ENCODE peak calls at places on chromosomes 13 and 19, in seven cellular contexts. A is ascending aorta, D is ovary, M is astrocyte of the spinal cord, O is fibroblast of lung, C is WERI-Rb-1, N is AG04450. E is an unnamed sample.

GRCh38 chr19:15108145-15108844 is 1.1 kb downstream of the SYDE1 start:
- DNase-seq in A (no peak), D (no peak), M (peak; percentile 6), O (no peak), C (no peak), N (no peak), E (peak; percentile 4)

GRCh38 chr13:79246575-79246949 is 159.5 kb downstream of the RBM26 start:
- DNase-seq in A (no peak), D (no peak), M (no peak), O (no peak), C (no peak), N (no peak), E (no peak)

GRCh38 chr19:14563989-14564650 is 7.7 kb downstream of the NDUFB7 start:
- DNase-seq in A (no peak), D (no peak), M (peak; percentile 9), O (no peak), C (peak; percentile 83), N (no peak), E (peak; percentile 33)

GRCh38 chr13:109718726-109719125 is 67.7 kb downstream of the IRS2 start:
- DNase-seq in A (no peak), D (no peak), M (no peak), O (no peak), C (no peak), N (no peak), E (no peak)

GRCh38 chr13:35984776-35985453 is 146.3 kb downstream of the DCLK1 start:
- DNase-seq in A (no peak), D (no peak), M (no peak), O (no peak), C (no peak), N (no peak), E (no peak)

GRCh38 chr13:78604782-78605611 is 1.6 kb upstream of the POU4F1 start:
- DNase-seq in A (no peak), D (no peak), M (no peak), O (no peak), C (no peak), N (no peak), E (no peak)

GRCh38 chr19:33285441-33285927 is 16.9 kb downstream of the CEBPA start:
- DNase-seq in A (no peak), D (no peak), M (no peak), O (no peak), C (no peak), N (no peak), E (no peak)

GRCh38 chr19:28990522-28990921 is 222.4 kb downstream of the UQCRFS1 start:
- DNase-seq in A (no peak), D (no peak), M (no peak), O (no peak), C (no peak), N (no peak), E (no peak)

GRCh38 chr19:30520735-30521479 is 148.7 kb downstream of the ZNF536 start:
- DNase-seq in A (no peak), D (no peak), M (no peak), O (no peak), C (no peak), N (no peak), E (no peak)

GRCh38 chr19:50659318-50660082 is 10.3 kb downstream of the C19orf81 start:
- DNase-seq in A (no peak), D (no peak), M (no peak), O (no peak), C (no peak), N (no peak), E (no peak)

GRCh38 chr19:8890260-8890659 is 58.1 kb downstream of the MBD3L1 start:
- DNase-seq in A (no peak), D (no peak), M (no peak), O (no peak), C (no peak), N (no peak), E (no peak)

GRCh38 chr13:112885782-112886268 is 83.2 kb upstream of the MCF2L start:
- DNase-seq in A (peak; percentile 73), D (peak; percentile 59), M (peak; percentile 86), O (peak; percentile 88), C (peak; percentile 100), N (peak; percentile 68), E (peak; percentile 84)

GRCh38 chr13:93227280-93227905 is 786 bp downstream of the GPC6 start:
- DNase-seq in A (no peak), D (peak; percentile 48), M (peak; percentile 80), O (peak; percentile 64), C (peak; percentile 77), N (no peak), E (peak; percentile 65)

GRCh38 chr13:75829874-75830273 is 193.7 kb downstream of the LMO7 start:
- DNase-seq in A (no peak), D (no peak), M (no peak), O (peak; percentile 54), C (no peak), N (no peak), E (no peak)

GRCh38 chr13:42039946-42040729 is 8.3 kb upstream of the DGKH start:
- DNase-seq in A (peak; percentile 95), D (peak; percentile 92), M (peak; percentile 85), O (peak; percentile 87), C (peak; percentile 80), N (peak; percentile 69), E (peak; percentile 90)

GRCh38 chr19:3577741-3578344 is 5.1 kb downstream of the HMG20B start:
- DNase-seq in A (no peak), D (no peak), M (no peak), O (no peak), C (no peak), N (no peak), E (no peak)

GRCh38 chr13:49272296-49272695 is 24.6 kb downstream of the CDADC1 start:
- DNase-seq in A (no peak), D (no peak), M (no peak), O (no peak), C (no peak), N (no peak), E (no peak)

GRCh38 chr13:105979586-105979985 is 555.9 kb downstream of the EFNB2 start:
- DNase-seq in A (no peak), D (no peak), M (no peak), O (no peak), C (peak; percentile 67), N (no peak), E (peak; percentile 34)

GRCh38 chr13:105979131-105979530 is 556.3 kb downstream of the EFNB2 start:
- DNase-seq in A (no peak), D (no peak), M (no peak), O (no peak), C (no peak), N (no peak), E (no peak)

GRCh38 chr13:105984236-105984635 is 551.2 kb downstream of the EFNB2 start:
- DNase-seq in A (no peak), D (no peak), M (no peak), O (no peak), C (no peak), N (no peak), E (no peak)

GRCh38 chr13:105982219-105982618 is 553.2 kb downstream of the EFNB2 start:
- DNase-seq in A (no peak), D (no peak), M (no peak), O (no peak), C (peak; percentile 49), N (no peak), E (no peak)
- TF ChIP-seq CTCF in A (no peak), D (no peak), M (no peak), O (no peak), C (peak; percentile 43), N (no peak), E (peak; percentile 10)

GRCh38 chr13:47139519-47139918 is 242.7 kb upstream of the HTR2A start:
- DNase-seq in A (no peak), D (no peak), M (no peak), O (no peak), C (no peak), N (no peak), E (no peak)
- H3K4me3 ChIP-seq in A (no peak overlapping the region), D (no peak overlapping the region), M (no peak overlapping the region), O (no peak overlapping the region), C (no peak overlapping the region), N (no peak overlapping the region), E (no peak overlapping the region)

DNA sequence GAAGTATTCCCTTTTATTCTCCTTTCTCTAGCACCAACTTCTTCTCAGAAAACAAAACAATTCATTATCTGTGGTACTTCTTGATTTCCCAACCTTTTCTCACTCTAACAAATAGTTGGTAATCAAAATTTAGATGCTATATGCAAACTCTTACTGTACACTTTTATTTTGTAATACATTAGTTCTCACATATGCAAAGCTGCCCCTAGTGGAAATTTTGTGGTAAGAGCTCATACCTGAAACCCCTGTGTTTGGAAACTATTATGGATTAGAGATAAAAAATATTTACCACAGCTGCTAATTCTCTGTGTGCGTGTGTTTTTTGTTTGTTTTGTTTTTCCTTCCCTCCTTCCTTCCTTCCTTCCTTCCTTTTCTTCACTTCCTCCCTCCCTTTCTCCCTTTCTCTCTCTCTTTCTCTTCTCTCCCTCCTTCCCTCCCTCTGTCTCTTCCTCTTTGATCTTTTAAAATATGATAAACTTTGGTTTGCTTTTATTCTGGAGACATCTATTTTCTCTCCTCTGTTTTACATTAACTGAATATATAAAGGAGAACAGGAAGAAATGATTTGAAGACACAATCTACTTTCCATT is 537.4 kb downstream of the SLITRK6 start:
- DNase-seq in A (no peak), D (no peak), M (peak; percentile 15), O (no peak), C (no peak), N (no peak), E (peak; percentile 57)
- TF ChIP-seq CTCF in A (no peak), D (no peak), M (peak; percentile 51), O (peak; percentile 59), C (peak; percentile 43), N (peak; percentile 65), E (peak; percentile 69)

GRCh38 chr19:52492201-52492960 is 35.1 kb upstream of the ZNF808 start:
- DNase-seq in A (no peak), D (no peak), M (no peak), O (no peak), C (no peak), N (no peak), E (no peak)
- H3K4me3 ChIP-seq in A (peak overlapping the region; percentile 5), D (no peak overlapping the region), M (no peak overlapping the region), O (no peak overlapping the region), C (no peak overlapping the region), N (no peak overlapping the region), E (no peak overlapping the region)

GRCh38 chr13:25775275-25775674 is 276.5 kb downstream of the SHISA2 start:
- DNase-seq in A (no peak), D (no peak), M (no peak), O (no peak), C (no peak), N (no peak), E (no peak)
- TF ChIP-seq CTCF in A (no peak), D (no peak), M (no peak), O (no peak), C (no peak), N (no peak), E (no peak)

E was measured in choroid plexus epithelial cell.